ENCODE peak calls at places on chromosome 3, in seven cellular contexts. M is MM.1S, U is PC-3, L is OCI-LY7, C is HCT116, S is SK-N-SH, W is GM23248. K is an unnamed sample.

GRCh38 chr3:111668912-111669488 is 73.9 kb upstream of the ZBED2 start:
- DNase-seq in M (peak; percentile 58), U (peak; percentile 81), L (peak; percentile 74), C (peak; percentile 47), S (peak; percentile 48), W (peak; percentile 87), K (peak; percentile 84)

GRCh38 chr3:45100998-45101407 is 45.2 kb downstream of the CDCP1 start:
- DNase-seq in M (peak; percentile 37), U (no peak), L (no peak), C (no peak), S (no peak), W (peak; percentile 89), K (no peak)

GRCh38 chr3:128238100-128238459 is 84.8 kb downstream of the EEFSEC start:
- DNase-seq in M (no peak), U (no peak), L (no peak), C (no peak), S (peak; percentile 36), W (no peak), K (no peak)

GRCh38 chr3:53776494-53777101 is 69.6 kb downstream of the CHDH start:
- DNase-seq in M (no peak), U (peak; percentile 11), L (no peak), C (no peak), S (no peak), W (peak; percentile 93), K (no peak)

GRCh38 chr3:5565026-5565425 is 377.5 kb downstream of the EDEM1 start:
- DNase-seq in M (no peak), U (no peak), L (peak; percentile 4), C (no peak), S (no peak), W (no peak), K (no peak)

GRCh38 chr3:53493997-53494791 is at the start of gene CACNA1D:
- DNase-seq in M (peak; percentile 61), U (no peak), L (no peak), C (peak; percentile 23), S (peak; percentile 89), W (peak; percentile 42), K (peak; percentile 97)

GRCh38 chr3:44001072-44001471 is 240.6 kb upstream of the TOPAZ1 start:
- DNase-seq in M (no peak), U (peak; percentile 45), L (no peak), C (no peak), S (no peak), W (peak; percentile 26), K (peak; percentile 40)

GRCh38 chr3:150469931-150470740 is 62.0 kb downstream of the TSC22D2 start:
- DNase-seq in M (no peak), U (peak; percentile 95), L (no peak), C (peak; percentile 21), S (no peak), W (peak; percentile 63), K (no peak)

GRCh38 chr3:26621891-26622633 is 510 bp upstream of the LRRC3B start:
- DNase-seq in M (no peak), U (no peak), L (no peak), C (no peak), S (no peak), W (no peak), K (peak; percentile 39)

GRCh38 chr3:127092368-127092767 is 100.6 kb upstream of the PRR23E start:
- DNase-seq in M (no peak), U (no peak), L (no peak), C (no peak), S (no peak), W (no peak), K (no peak)

GRCh38 chr3:52089691-52090090 is 33.3 kb upstream of the DUSP7 start:
- DNase-seq in M (no peak), U (no peak), L (no peak), C (no peak), S (no peak), W (no peak), K (no peak)

GRCh38 chr3:114418724-114419543 is 125.1 kb downstream of the TIGIT start:
- DNase-seq in M (peak; percentile 72), U (peak; percentile 67), L (peak; percentile 72), C (peak; percentile 57), S (peak; percentile 48), W (peak; percentile 88), K (peak; percentile 82)

GRCh38 chr3:31634485-31634884 is 101.8 kb downstream of the STT3B start:
- DNase-seq in M (no peak), U (peak; percentile 54), L (no peak), C (no peak), S (peak; percentile 4), W (peak; percentile 95), K (no peak)

GRCh38 chr3:72998489-72998888 is 1.9 kb downstream of the PPP4R2 start:
- DNase-seq in M (no peak), U (no peak), L (no peak), C (no peak), S (no peak), W (no peak), K (no peak)

GRCh38 chr3:134592806-134593205 is 58.0 kb downstream of the KY start:
- DNase-seq in M (no peak), U (no peak), L (no peak), C (no peak), S (no peak), W (no peak), K (no peak)

GRCh38 chr3:139764936-139765335 is 87.2 kb upstream of the NMNAT3 start:
- DNase-seq in M (no peak), U (peak; percentile 8), L (no peak), C (no peak), S (no peak), W (peak; percentile 70), K (no peak)

GRCh38 chr3:50609743-50610085 is 1.9 kb downstream of the CISH start:
- DNase-seq in M (no peak), U (no peak), L (no peak), C (no peak), S (no peak), W (no peak), K (no peak)

GRCh38 chr3:196931828-196932587 is 10.3 kb downstream of the NCBP2 start:
- DNase-seq in M (no peak), U (no peak), L (peak; percentile 81), C (no peak), S (no peak), W (no peak), K (no peak)

GRCh38 chr3:152458725-152459515 is 190.2 kb downstream of the MBNL1 start:
- DNase-seq in M (no peak), U (no peak), L (no peak), C (no peak), S (no peak), W (peak; percentile 23), K (no peak)

GRCh38 chr3:195013962-195014361 is 257.0 kb downstream of the XXYLT1 start:
- DNase-seq in M (no peak), U (no peak), L (no peak), C (no peak), S (peak; percentile 82), W (no peak), K (no peak)

GRCh38 chr3:27681249-27681748 is 40.8 kb downstream of the EOMES start:
- DNase-seq in M (peak; percentile 71), U (peak; percentile 82), L (peak; percentile 79), C (peak; percentile 78), S (peak; percentile 64), W (peak; percentile 91), K (peak; percentile 91)

GRCh38 chr3:170355738-170356595 is 1.5 kb upstream of the SKIL start:
- DNase-seq in M (peak; percentile 85), U (no peak), L (peak; percentile 72), C (no peak), S (peak; percentile 41), W (peak; percentile 72), K (peak; percentile 62)

GRCh38 chr3:155086041-155086440 is 5.9 kb downstream of the MME start:
- DNase-seq in M (no peak), U (no peak), L (no peak), C (no peak), S (no peak), W (peak; percentile 34), K (no peak)

GRCh38 chr3:100184960-100185566 is 70.8 kb upstream of the FILIP1L start:
- DNase-seq in M (no peak), U (no peak), L (no peak), C (no peak), S (no peak), W (peak; percentile 32), K (no peak)

GRCh38 chr3:146814601-146815315 is 209.6 kb upstream of the PLSCR5 start:
- DNase-seq in M (no peak), U (no peak), L (no peak), C (no peak), S (no peak), W (peak; percentile 80), K (peak; percentile 8)

GRCh38 chr3:194306771-194307640 is 44.1 kb downstream of the CPN2 start:
- DNase-seq in M (peak; percentile 97), U (no peak), L (peak; percentile 60), C (no peak), S (no peak), W (no peak), K (no peak)

GRCh38 chr3:172808969-172809546 is 58.5 kb downstream of the ECT2 start:
- DNase-seq in M (peak; percentile 66), U (peak; percentile 60), L (peak; percentile 36), C (peak; percentile 21), S (no peak), W (peak; percentile 63), K (peak; percentile 46)
- TF ChIP-seq EZH2phosphoT487 in M (no peak), U (no peak), L (no peak), C (no peak), S (no peak), W (no peak), K (no peak)

GRCh38 chr3:29914861-29915524 is 634.1 kb downstream of the RBMS3 start:
- DNase-seq in M (no peak), U (peak; percentile 85), L (no peak), C (peak; percentile 7), S (no peak), W (peak; percentile 86), K (no peak)

GRCh38 chr3:29906906-29907305 is 626.0 kb downstream of the RBMS3 start:
- DNase-seq in M (no peak), U (no peak), L (no peak), C (no peak), S (no peak), W (no peak), K (no peak)

GRCh38 chr3:29912600-29913288 is 631.9 kb downstream of the RBMS3 start:
- DNase-seq in M (no peak), U (peak; percentile 76), L (no peak), C (no peak), S (no peak), W (no peak), K (no peak)
- H3K9me2 ChIP-seq in M (no peaks in the 10 kb centered on the region), U (no peaks in the 10 kb centered on the region), L (no peaks in the 10 kb centered on the region), C (no peaks in the 10 kb centered on the region), S (peaks cover 3% of the 10 kb centered on the region), W (no peaks in the 10 kb centered on the region), K (no peaks in the 10 kb centered on the region)

GRCh38 chr3:177811111-177811510 is 613.8 kb upstream of the TBL1XR1 start:
- DNase-seq in M (no peak), U (no peak), L (no peak), C (no peak), S (no peak), W (no peak), K (no peak)
- TF ChIP-seq EZH2phosphoT487 in M (no peak), U (no peak), L (no peak), C (no peak), S (no peak), W (no peak), K (no peak)

GRCh38 chr3:97245201-97245910 is 431.0 kb downstream of the EPHA6 start:
- DNase-seq in M (no peak), U (no peak), L (no peak), C (no peak), S (no peak), W (no peak), K (no peak)
- H3K9me2 ChIP-seq in M (no peaks in the 10 kb centered on the region), U (no peaks in the 10 kb centered on the region), L (no peaks in the 10 kb centered on the region), C (no peaks in the 10 kb centered on the region), S (peaks cover 4% of the 10 kb centered on the region), W (no peaks in the 10 kb centered on the region), K (no peaks in the 10 kb centered on the region)